ENCODE peak calls at places on chromosomes 11 and 22, in eight cellular contexts. O, E, Q, L, F, V, K and J are unnamed samples.

GRCh38 chr11:6315811-6316425 is 4.4 kb downstream of the CAVIN3 start:
- DNase-seq in K (peak; percentile 69), Q (peak; percentile 64), V (peak; percentile 65), E (peak; percentile 51), F (peak; percentile 85), L (peak; percentile 77), O (peak; percentile 73), J (no peak)

GRCh38 chr11:48093795-48094642 is 113.7 kb downstream of the PTPRJ start:
- DNase-seq in V (no peak), K (peak; percentile 70), O (peak; percentile 25), E (no peak), F (peak; percentile 61), Q (peak; percentile 56), L (no peak), J (no peak)

GRCh38 chr22:37654556-37655251 is 3.8 kb upstream of the PDXP start:
- DNase-seq in V (no peak), E (no peak), L (no peak), O (no peak), Q (no peak), K (no peak), F (no peak), J (no peak)

GRCh38 chr22:25702046-25702445 is 39.9 kb upstream of the MYO18B start:
- DNase-seq in K (peak; percentile 51), L (peak; percentile 47), E (no peak), Q (peak; percentile 11), O (peak; percentile 32), F (peak; percentile 50), V (no peak), J (no peak)

GRCh38 chr11:4887591-4887990 is 5.9 kb downstream of the OR51T1 start:
- DNase-seq in Q (no peak), V (no peak), O (no peak), F (no peak), K (no peak), E (no peak), L (no peak), J (no peak)

GRCh38 chr22:28869736-28870135 is 13.6 kb upstream of the ZNRF3 start:
- DNase-seq in K (no peak), L (no peak), V (no peak), O (no peak), F (peak; percentile 53), Q (no peak), E (no peak), J (no peak)

GRCh38 chr11:122791836-122792235 is 46.5 kb upstream of the CRTAM start:
- DNase-seq in O (peak; percentile 74), F (peak; percentile 75), E (no peak), Q (peak; percentile 52), K (peak; percentile 82), L (peak; percentile 85), V (no peak), J (no peak)

GRCh38 chr22:36065462-36065774 is 36.8 kb upstream of the RBFOX2 start:
- DNase-seq in L (no peak), Q (no peak), E (no peak), K (no peak), V (no peak), O (no peak), F (no peak), J (no peak)

GRCh38 chr11:7538466-7539454 is 25.0 kb downstream of the PPFIBP2 start:
- DNase-seq in E (no peak), V (no peak), K (no peak), L (no peak), F (peak; percentile 30), O (no peak), Q (peak; percentile 32), J (no peak)

GRCh38 chr11:130124096-130124495 is 35.5 kb upstream of the ST14 start:
- DNase-seq in V (no peak), Q (peak; percentile 96), F (peak; percentile 94), E (peak; percentile 86), L (peak; percentile 91), O (peak; percentile 94), K (peak; percentile 94), J (no peak)

GRCh38 chr11:78444726-78445125 is 27.1 kb upstream of the GAB2 start:
- DNase-seq in K (no peak), L (no peak), E (no peak), Q (no peak), V (no peak), F (no peak), O (no peak), J (no peak)

GRCh38 chr11:94169516-94169915 is 40.9 kb downstream of the PANX1 start:
- DNase-seq in K (no peak), O (no peak), Q (no peak), F (no peak), E (no peak), L (no peak), V (no peak), J (no peak)

GRCh38 chr11:118916842-118917388 is 8.8 kb downstream of the BCL9L start:
- DNase-seq in E (no peak), Q (peak; percentile 94), K (peak; percentile 91), L (peak; percentile 72), F (peak; percentile 93), V (no peak), O (peak; percentile 85), J (no peak)

GRCh38 chr11:204587-205109 is 2.6 kb downstream of the BET1L start:
- DNase-seq in E (no peak), F (no peak), V (no peak), O (no peak), K (no peak), Q (no peak), L (no peak), J (no peak)

GRCh38 chr11:47716692-47717091 is 1.5 kb upstream of the AGBL2 start:
- DNase-seq in L (no peak), F (no peak), Q (no peak), E (no peak), K (no peak), V (no peak), O (no peak), J (no peak)

GRCh38 chr11:65862191-65862735 is 2.0 kb downstream of the MUS81 start:
- DNase-seq in F (no peak), L (no peak), Q (no peak), O (no peak), E (no peak), V (no peak), K (no peak), J (no peak)

GRCh38 chr22:32854351-32854804 is 52.9 kb downstream of the TIMP3 start:
- DNase-seq in F (peak; percentile 53), E (no peak), Q (no peak), V (no peak), K (peak; percentile 65), O (peak; percentile 15), L (no peak), J (no peak)

GRCh38 chr11:41316726-41317125 is 142.7 kb downstream of the LRRC4C start:
- DNase-seq in V (no peak), F (no peak), O (no peak), Q (no peak), K (no peak), L (no peak), E (no peak), J (no peak)

GRCh38 chr11:20931029-20931428 is 261.6 kb downstream of the NELL1 start:
- DNase-seq in Q (no peak), E (no peak), K (no peak), L (no peak), F (no peak), O (no peak), V (no peak), J (no peak)

GRCh38 chr11:115409116-115409663 is 95.0 kb downstream of the CADM1 start:
- DNase-seq in F (no peak), E (no peak), V (no peak), L (no peak), Q (no peak), K (no peak), O (no peak), J (no peak)

GRCh38 chr22:42829311-42829710 is 27.8 kb downstream of the ARFGAP3 start:
- DNase-seq in F (no peak), E (no peak), L (no peak), Q (no peak), V (no peak), O (no peak), K (no peak), J (no peak)

GRCh38 chr11:44955019-44955738 is 4.5 kb upstream of the TP53I11 start:
- DNase-seq in F (peak; percentile 75), O (peak; percentile 93), E (peak; percentile 47), Q (peak; percentile 46), V (no peak), L (peak; percentile 47), K (peak; percentile 85), J (no peak)

GRCh38 chr22:23102002-23102655 is 31.8 kb downstream of the GNAZ start:
- DNase-seq in F (no peak), E (no peak), O (no peak), V (no peak), L (no peak), Q (no peak), K (no peak), J (no peak)

GRCh38 chr22:19173047-19174035 is 5.2 kb downstream of the SLC25A1 start:
- DNase-seq in K (peak; percentile 25), E (no peak), Q (no peak), O (no peak), V (no peak), F (peak; percentile 57), L (no peak), J (no peak)

GRCh38 chr11:123250811-123251655 is 56.0 kb upstream of the CLMP start:
- DNase-seq in E (no peak), Q (no peak), K (no peak), V (no peak), O (no peak), F (peak; percentile 46), L (no peak), J (no peak)

GRCh38 chr22:36197065-36197440 is 4.6 kb downstream of the APOL4 start:
- DNase-seq in K (peak; percentile 57), Q (no peak), L (peak; percentile 77), E (peak; percentile 66), V (no peak), O (peak; percentile 77), F (peak; percentile 81), J (no peak)

GRCh38 chr11:70423523-70424505 is 25.5 kb downstream of the CTTN start:
- DNase-seq in V (peak; percentile 46), L (peak; percentile 96), F (peak; percentile 92), Q (peak; percentile 62), O (peak; percentile 86), E (peak; percentile 26), K (peak; percentile 95), J (no peak)

GRCh38 chr22:49922926-49923325 is 4.5 kb downstream of the CRELD2 start:
- DNase-seq in V (no peak), E (no peak), Q (no peak), O (no peak), F (no peak), L (no peak), K (no peak), J (no peak)

GRCh38 chr22:30471616-30472318 is at the start of gene SEC14L3:
- DNase-seq in K (no peak), L (no peak), F (no peak), E (no peak), V (no peak), O (no peak), Q (no peak), J (no peak)

GRCh38 chr11:36398261-36398953 is 102.3 kb downstream of the PRR5L start:
- DNase-seq in F (no peak), Q (no peak), O (no peak), V (no peak), E (no peak), L (no peak), K (no peak), J (no peak)

GRCh38 chr11:71914617-71915189 is 13.7 kb downstream of the XNDC1N start:
- DNase-seq in K (no peak), L (no peak), O (no peak), F (no peak), E (no peak), V (no peak), Q (no peak), J (no peak)

GRCh38 chr22:46731246-46732040 is 6.6 kb downstream of the CERK start:
- DNase-seq in E (no peak), Q (no peak), O (peak; percentile 58), L (no peak), K (no peak), F (peak; percentile 55), V (no peak), J (no peak)

GRCh38 chr11:83480251-83480650 is 194.1 kb upstream of the CCDC90B start:
- DNase-seq in L (no peak), Q (no peak), K (no peak), V (no peak), O (no peak), F (no peak), E (no peak), J (no peak)

GRCh38 chr22:41862160-41862529 is 29.2 kb downstream of the SREBF2 start:
- DNase-seq in E (no peak), K (peak; percentile 30), Q (no peak), F (no peak), L (no peak), V (peak; percentile 15), O (no peak), J (no peak)